ENCODE peak calls at places on chromosomes 16 and 17, in nine cellular contexts. T, O, L, Y, H, U, E, C and D are unnamed samples. For H3K4me1, the result is how much of the 10 kb centered on the place peaks cover.

GRCh38 chr17:81037026-81037782 is 2.3 kb downstream of the BAIAP2 start:
- DNase-seq in L (no peak), O (no peak), Y (peak), U (no peak), C (peak), E (no peak), T (peak), H (peak), D (peak)

GRCh38 chr17:42629420-42630009 is 20.0 kb downstream of the TUBG1 start:
- DNase-seq in Y (no peak), O (peak), E (no peak), T (no peak), H (no peak), L (no peak), U (no peak), C (peak), D (no peak)

GRCh38 chr17:17778308-17779014 is 58.3 kb downstream of the SREBF1 start:
- DNase-seq in H (no peak), L (no peak), O (no peak), E (peak), T (peak), C (peak), U (peak), Y (peak), D (no peak)

GRCh38 chr17:68777243-68777855 is 176.2 kb upstream of the FAM20A start:
- DNase-seq in E (no peak), U (peak), T (peak), Y (peak), C (peak), O (peak), L (peak), H (peak), D (no peak)

GRCh38 chr16:74101390-74101789 is 195.2 kb upstream of the PSMD7 start:
- DNase-seq in C (no peak), O (no peak), U (no peak), E (no peak), H (no peak), T (no peak), L (no peak), Y (no peak), D (no peak)

GRCh38 chr17:16398270-16399267 is 16.8 kb upstream of the TRPV2 start:
- DNase-seq in U (no peak), C (no peak), L (peak), Y (no peak), O (peak), T (no peak), H (peak), E (no peak), D (no peak)

GRCh38 chr17:30939059-30939689 is 17.4 kb downstream of the ADAP2 start:
- DNase-seq in C (peak), U (no peak), L (no peak), Y (no peak), E (no peak), H (no peak), T (peak), O (no peak), D (no peak)

GRCh38 chr17:27576429-27577123 is 54.4 kb upstream of the LGALS9 start:
- DNase-seq in E (no peak), L (no peak), Y (no peak), U (no peak), C (no peak), H (peak), O (no peak), T (no peak), D (no peak)

GRCh38 chr16:87465306-87465705 is 27.5 kb downstream of the ZCCHC14 start:
- DNase-seq in C (peak), E (peak), L (no peak), H (peak), O (peak), Y (peak), U (peak), T (peak), D (peak)

GRCh38 chr16:75580-76501 is 2.2 kb upstream of the MPG start:
- DNase-seq in Y (peak), U (peak), C (peak), L (no peak), H (no peak), T (peak), E (peak), O (no peak), D (no peak)

GRCh38 chr16:50507397-50507796 is 40.8 kb upstream of the NKD1 start:
- DNase-seq in C (no peak), Y (no peak), T (no peak), E (no peak), O (no peak), H (no peak), L (no peak), U (no peak), D (no peak)

GRCh38 chr16:72372082-72372615 is 200.2 kb upstream of the PMFBP1 start:
- DNase-seq in E (no peak), U (no peak), C (no peak), L (no peak), Y (no peak), O (no peak), T (no peak), H (no peak), D (no peak)

DNA sequence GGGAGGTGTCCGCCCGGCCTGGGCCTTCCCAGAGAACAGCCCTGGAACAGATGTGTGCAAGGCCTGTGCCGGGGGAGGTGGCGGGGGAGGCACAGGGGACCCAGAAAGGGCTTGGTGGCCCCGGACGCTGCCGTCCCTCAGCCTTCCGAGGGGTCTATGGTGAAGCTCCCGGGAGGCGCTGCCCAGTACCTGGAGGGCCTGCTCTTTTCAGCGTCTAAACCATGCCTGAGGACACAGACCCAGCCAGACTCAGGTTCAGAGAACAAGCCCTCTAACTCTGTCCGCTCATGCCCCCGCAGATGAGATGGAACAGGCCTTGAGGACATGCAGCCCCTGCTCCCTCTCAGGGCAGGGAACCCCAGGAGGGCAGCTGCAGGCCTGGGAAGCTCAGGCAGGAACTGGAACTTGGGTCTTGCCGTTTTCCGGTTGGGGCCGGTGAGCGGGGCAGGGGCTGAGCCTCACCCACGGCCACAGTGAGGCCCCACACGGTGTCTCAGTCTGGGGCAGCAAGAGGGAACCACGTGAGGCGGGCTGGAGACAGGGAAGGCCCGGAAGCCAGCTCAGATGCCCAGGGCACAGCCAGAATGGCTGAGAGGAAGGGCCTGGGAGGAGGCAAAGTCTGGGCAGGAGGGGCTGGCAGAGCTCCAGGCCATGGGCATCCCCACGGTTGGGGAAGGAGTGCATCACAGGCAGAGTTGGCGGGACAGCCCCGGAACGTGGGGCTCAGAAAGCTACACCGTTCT is 12.5 kb downstream of the SLC16A3 start:
- DNase-seq in O (peak), C (peak), E (peak), U (peak), T (peak), L (no peak), H (no peak), Y (peak), D (peak)
- H3K4me1 ChIP-seq in O (half or more), C (half or more), E (half or more), U (half or more), T (half or more), L (under half), H (under half), Y (half or more), D (under half)

DNA sequence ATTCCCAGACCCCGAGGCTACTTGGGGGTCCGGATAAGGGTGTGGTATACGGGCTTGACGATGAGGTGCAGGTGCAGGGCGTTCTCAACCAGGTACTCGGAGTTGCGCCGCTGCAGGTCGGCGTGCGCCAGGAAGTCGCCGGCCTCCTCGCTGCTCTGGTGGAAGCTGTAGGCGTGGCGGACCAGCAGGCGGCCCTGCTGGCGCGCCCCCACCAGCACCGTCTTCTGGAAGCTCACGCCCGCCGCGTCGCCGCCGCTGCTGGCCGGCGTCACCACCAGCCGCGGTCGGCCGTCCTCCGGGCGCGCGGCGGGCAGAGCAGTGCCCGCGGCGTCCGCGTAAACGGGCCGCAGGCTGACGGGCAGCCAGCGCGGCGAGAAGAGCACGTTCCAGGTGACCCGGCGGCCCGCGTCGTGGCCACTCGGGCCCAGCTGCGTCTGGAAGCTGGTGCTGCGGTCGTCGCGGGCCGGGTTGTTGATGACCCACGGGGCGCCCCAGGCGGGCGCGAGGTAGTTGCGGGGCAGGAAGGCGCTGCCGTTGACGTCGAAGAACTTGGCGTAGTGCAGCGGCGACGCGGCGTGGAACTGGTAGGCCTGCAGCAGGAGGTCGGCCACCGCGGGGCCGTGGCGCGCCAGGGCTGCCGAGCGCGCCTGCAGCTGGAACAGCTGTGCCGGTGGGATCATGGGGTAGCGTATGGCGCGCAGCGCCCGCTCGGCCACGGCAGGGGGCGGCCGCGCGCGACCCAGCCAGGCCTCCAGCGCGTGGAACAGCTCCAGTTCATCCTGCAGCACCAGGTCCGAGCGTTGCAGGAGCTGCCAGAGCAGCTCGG is 4.8 kb downstream of the BTBD17 start:
- DNase-seq in Y (no peak), E (no peak), H (no peak), O (no peak), L (no peak), U (no peak), T (no peak), C (no peak), D (no peak)
- H3K4me3 ChIP-seq in Y (peak), E (no peak), H (no peak), O (no peak), L (no peak), U (peak), T (peak), C (no peak), D (no peak)

GRCh38 chr16:3868556-3868955 is 12.0 kb downstream of the CREBBP start:
- DNase-seq in T (no peak), O (no peak), U (no peak), E (no peak), C (no peak), H (no peak), L (no peak), Y (no peak), D (no peak)
- H3K4me1 ChIP-seq in T (half or more), O (under half), U (half or more), E (under half), C (half or more), H (under half), L (half or more), Y (half or more), D (under half)

DNA sequence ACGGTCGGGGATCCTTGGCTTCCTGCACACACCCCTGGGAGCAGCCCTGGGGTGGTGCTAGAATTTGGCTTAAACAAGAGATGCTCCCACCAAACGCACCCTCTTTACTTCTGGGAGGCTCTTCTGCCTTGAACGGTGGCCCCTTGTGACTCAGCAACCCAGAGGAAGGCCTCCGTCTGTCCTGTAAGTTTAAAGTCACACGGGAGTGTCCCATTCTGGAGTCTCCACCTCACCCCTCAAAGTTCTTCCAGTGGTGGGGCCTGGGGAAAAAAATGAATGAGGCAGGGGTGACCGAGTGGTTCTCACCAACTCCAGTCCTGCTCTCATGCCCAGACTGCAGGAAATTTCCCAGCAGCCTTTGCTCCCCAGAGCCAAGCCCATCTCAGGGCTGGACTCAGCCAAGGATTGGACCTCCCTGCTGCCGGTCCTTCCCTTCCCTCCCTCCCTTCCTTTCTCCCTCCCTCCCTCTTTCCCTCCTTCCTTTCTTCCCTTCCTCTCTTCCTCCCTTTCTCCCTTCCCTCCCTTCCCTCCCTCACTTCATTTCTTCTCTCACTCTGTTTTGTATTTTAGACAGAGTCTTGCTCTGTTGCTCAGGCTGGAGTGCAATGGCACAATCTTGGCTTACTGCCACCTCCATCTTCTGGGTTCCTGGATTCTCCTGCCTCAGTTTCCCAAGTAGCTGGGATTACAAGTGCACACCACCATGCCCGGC is 11.4 kb downstream of the ITGAD start:
- DNase-seq in Y (no peak), E (no peak), H (no peak), C (no peak), O (no peak), U (no peak), T (no peak), L (no peak), D (no peak)
- H3K4me3 ChIP-seq in Y (no peak), E (no peak), H (no peak), C (no peak), O (no peak), U (no peak), T (peak), L (no peak), D (no peak)

GRCh38 chr17:43858201-43858600 is 11.2 kb downstream of the CD300LG start:
- DNase-seq in H (no peak), T (no peak), E (no peak), O (no peak), U (no peak), Y (no peak), L (no peak), C (no peak), D (no peak)
- H3K4me1 ChIP-seq in H (under half), T (under half), E (under half), O (under half), U (under half), Y (under half), L (under half), C (under half), D (under half)

DNA sequence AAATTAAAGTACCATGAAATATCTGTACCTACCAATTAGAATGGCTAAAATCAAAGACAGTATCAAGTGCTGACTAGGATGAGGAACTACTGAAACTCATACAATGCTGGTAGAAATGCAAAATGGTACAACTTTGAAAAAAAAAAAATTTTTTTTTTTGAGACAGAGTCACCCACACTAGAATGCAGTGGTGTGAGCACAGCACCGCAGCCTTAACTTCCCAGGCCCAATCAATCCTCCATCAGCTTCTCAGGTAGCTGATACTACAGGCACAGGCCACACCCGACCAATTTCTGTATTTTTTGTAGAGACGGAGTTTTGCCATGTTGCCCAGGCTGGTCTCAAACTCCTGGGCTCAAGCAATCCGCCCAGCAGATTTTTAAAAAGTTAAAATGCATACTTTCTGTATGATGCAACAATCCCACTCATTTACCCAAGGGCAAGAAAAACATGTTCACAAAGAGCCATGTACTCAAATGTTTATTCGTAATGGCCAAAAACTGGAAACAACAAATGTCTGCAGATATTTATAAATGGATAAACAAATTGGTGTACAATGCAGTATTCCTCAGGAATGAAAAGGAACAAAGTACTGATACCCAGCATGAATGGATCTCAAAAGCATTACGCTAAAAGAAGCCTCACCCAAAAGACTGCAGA is 8.7 kb downstream of the SMURF2 start:
- DNase-seq in L (no peak), T (no peak), Y (no peak), H (peak), O (peak), U (no peak), E (no peak), C (no peak), D (no peak)
- H3K4me3 ChIP-seq in L (no peak), T (no peak), Y (no peak), H (no peak), O (peak), U (no peak), E (no peak), C (no peak), D (no peak)

DNA sequence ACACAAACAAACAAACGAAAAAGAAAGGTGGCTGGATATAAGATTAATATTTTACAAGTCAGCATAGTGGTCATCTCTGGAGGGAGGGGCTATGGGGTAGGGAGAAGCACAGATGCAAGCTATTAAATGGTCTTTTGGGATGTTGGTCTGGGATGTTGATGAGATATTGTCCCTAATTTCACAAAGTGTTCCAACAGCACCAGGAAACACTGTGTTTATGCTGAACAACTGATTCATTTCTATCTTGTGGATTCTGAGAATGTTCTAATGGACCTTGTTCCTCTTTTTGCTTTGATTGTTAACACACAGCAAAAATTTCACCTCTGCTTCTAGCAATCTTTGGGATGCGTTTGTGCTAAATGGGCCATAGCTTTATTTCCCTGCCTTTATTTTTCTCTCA is 9.7 kb downstream of the PECAM1 start:
- DNase-seq in U (no peak), C (no peak), T (no peak), L (no peak), H (no peak), E (no peak), O (no peak), Y (no peak), D (no peak)
- H3K4me1 ChIP-seq in U (under half), C (under half), T (under half), L (under half), H (under half), E (under half), O (under half), Y (under half), D (under half)

GRCh38 chr17:35086931-35087573 is 23.5 kb upstream of the RFFL start:
- DNase-seq in E (peak), O (peak), L (no peak), H (no peak), C (peak), T (no peak), U (no peak), Y (no peak), D (no peak)
- H3K4me3 ChIP-seq in E (no peak), O (peak), L (no peak), H (no peak), C (no peak), T (no peak), U (no peak), Y (no peak), D (peak)

DNA sequence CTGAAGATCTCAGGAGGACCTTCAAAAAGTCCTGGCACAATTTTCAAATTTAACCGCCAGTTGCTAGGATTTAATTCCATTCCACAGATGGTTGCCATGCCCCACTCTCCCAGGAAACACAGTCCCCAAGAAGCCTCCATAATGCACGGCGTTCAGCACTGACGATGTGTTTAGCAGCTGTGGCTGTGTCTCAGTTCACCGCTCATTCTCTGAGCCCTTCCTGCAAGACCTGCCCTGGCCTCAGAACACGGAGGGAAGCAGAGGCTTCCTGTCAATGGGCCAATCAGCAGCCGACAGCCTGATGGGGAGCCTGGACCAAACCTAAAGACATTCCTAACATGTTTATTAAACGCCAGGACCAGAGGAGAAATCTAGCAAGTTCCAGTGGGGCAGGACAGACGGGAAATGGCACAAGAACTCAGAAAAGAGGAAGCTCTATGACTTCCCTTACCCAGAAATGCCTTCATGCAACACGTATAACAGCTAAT is 4.9 kb downstream of the MYLK3 start:
- DNase-seq in C (peak), E (no peak), U (no peak), Y (peak), T (peak), O (peak), L (no peak), H (peak), D (no peak)
- H3K4me1 ChIP-seq in C (under half), E (under half), U (under half), Y (under half), T (under half), O (under half), L (under half), H (under half), D (under half)

GRCh38 chr16:81467815-81468214 is 23.2 kb downstream of the CMIP start:
- DNase-seq in E (no peak), H (no peak), C (no peak), L (no peak), Y (no peak), T (no peak), U (no peak), O (no peak), D (no peak)

GRCh38 chr16:81470796-81471636 is 26.4 kb downstream of the CMIP start:
- DNase-seq in U (no peak), C (no peak), T (no peak), Y (no peak), E (no peak), L (no peak), O (no peak), H (no peak), D (no peak)

GRCh38 chr16:81468269-81468902 is 23.8 kb downstream of the CMIP start:
- DNase-seq in E (no peak), U (no peak), L (no peak), O (no peak), T (no peak), C (no peak), H (no peak), Y (no peak), D (no peak)

GRCh38 chr16:81469710-81470481 is 25.3 kb downstream of the CMIP start:
- DNase-seq in C (peak), Y (no peak), E (no peak), L (peak), O (no peak), T (peak), U (no peak), H (no peak), D (no peak)

GRCh38 chr16:81469183-81469677 is 24.6 kb downstream of the CMIP start:
- DNase-seq in T (no peak), O (no peak), E (no peak), Y (no peak), U (no peak), C (no peak), L (no peak), H (no peak), D (no peak)
- H3K4me3 ChIP-seq in T (no peak), O (no peak), E (no peak), Y (no peak), U (no peak), C (no peak), L (no peak), H (no peak), D (no peak)